ENCODE peak calls at places on chromosomes 16 and 17, in ten cellular contexts. Z is K562, R is sigmoid colon, C is A549, M is upper lobe of left lung, J is stomach, T is ovary, N is suprapubic skin, K is tibial nerve, P is SK-N-SH. U is an unnamed sample.

GRCh38 chr16:66603537-66604375 is 748 bp upstream of the CMTM3 start:
- DNase-seq in T (peak), R (peak), Z (peak), M (peak), P (peak), N (peak), J (peak), C (peak), K (peak), U (peak)

GRCh38 chr16:77788196-77789084 is at the start of gene VAT1L:
- DNase-seq in Z (peak), M (peak), J (no peak), C (peak), N (no peak), P (peak), K (no peak), T (no peak), R (no peak), U (no peak)

GRCh38 chr16:47921535-47921934 is 234.3 kb downstream of the ABCC12 start:
- DNase-seq in Z (no peak), J (no peak), T (no peak), K (no peak), C (no peak), R (no peak), M (no peak), P (no peak), N (no peak), U (no peak)

GRCh38 chr17:55265434-55266021 is 768 bp downstream of the HLF start:
- DNase-seq in M (peak), J (no peak), Z (no peak), T (peak), N (no peak), P (peak), R (peak), K (no peak), C (no peak), U (no peak)

GRCh38 chr17:2695961-2696760 is 15.4 kb downstream of the CLUH start:
- DNase-seq in N (peak), C (no peak), P (peak), M (peak), Z (no peak), K (no peak), R (peak), J (peak), T (peak), U (peak)

GRCh38 chr17:37478187-37478586 is 11.5 kb upstream of the DUSP14 start:
- DNase-seq in P (no peak), N (peak), M (no peak), K (peak), Z (no peak), C (no peak), R (no peak), T (no peak), J (no peak), U (no peak)

GRCh38 chr17:31581022-31581483 is 189.6 kb downstream of the RAB11FIP4 start:
- DNase-seq in R (peak), Z (no peak), M (peak), T (peak), N (no peak), J (peak), K (no peak), C (no peak), P (peak), U (peak)

GRCh38 chr17:36602030-36602737 is 801 bp downstream of the MRM1 start:
- DNase-seq in Z (peak), C (no peak), R (no peak), N (peak), T (no peak), M (no peak), P (no peak), J (no peak), K (no peak), U (peak)

GRCh38 chr17:39197380-39198185 is at the start of gene CACNB1:
- DNase-seq in Z (peak), M (peak), J (peak), N (peak), P (peak), T (peak), C (peak), K (peak), R (peak), U (peak)

GRCh38 chr16:70380205-70380918 is 33.7 kb downstream of the DDX19A start:
- DNase-seq in Z (no peak), N (peak), T (peak), P (peak), R (peak), J (peak), M (peak), K (peak), C (peak), U (peak)

GRCh38 chr17:2814049-2814448 is 17.8 kb downstream of the RAP1GAP2 start:
- DNase-seq in R (no peak), M (no peak), C (no peak), N (no peak), K (no peak), Z (no peak), J (no peak), T (no peak), P (no peak), U (no peak)

GRCh38 chr17:47286198-47286914 is 32.7 kb downstream of the ITGB3 start:
- DNase-seq in Z (peak), K (no peak), N (no peak), T (no peak), C (no peak), M (no peak), P (no peak), J (no peak), R (no peak), U (no peak)

GRCh38 chr17:47285003-47285402 is 31.4 kb downstream of the ITGB3 start:
- DNase-seq in R (no peak), K (no peak), Z (no peak), C (no peak), N (no peak), M (no peak), T (no peak), J (no peak), P (no peak), U (no peak)

GRCh38 chr17:47288531-47289116 is 35.0 kb downstream of the ITGB3 start:
- DNase-seq in M (no peak), C (no peak), Z (peak), J (no peak), K (no peak), R (no peak), T (no peak), P (no peak), N (no peak), U (no peak)

GRCh38 chr17:47287639-47288038 is 34.0 kb downstream of the ITGB3 start:
- DNase-seq in R (no peak), K (no peak), J (no peak), Z (peak), N (no peak), C (no peak), P (no peak), M (no peak), T (no peak), U (no peak)

GRCh38 chr17:47287068-47287467 is 33.4 kb downstream of the ITGB3 start:
- DNase-seq in C (no peak), R (no peak), P (no peak), J (no peak), Z (no peak), N (no peak), K (no peak), M (no peak), T (no peak), U (no peak)
- TF ChIP-seq CTCF in C (no peak), R (no peak), P (no peak), J (no peak), Z (no peak), N (no peak), K (no peak), M (no peak), T (no peak), U (no peak)

DNA sequence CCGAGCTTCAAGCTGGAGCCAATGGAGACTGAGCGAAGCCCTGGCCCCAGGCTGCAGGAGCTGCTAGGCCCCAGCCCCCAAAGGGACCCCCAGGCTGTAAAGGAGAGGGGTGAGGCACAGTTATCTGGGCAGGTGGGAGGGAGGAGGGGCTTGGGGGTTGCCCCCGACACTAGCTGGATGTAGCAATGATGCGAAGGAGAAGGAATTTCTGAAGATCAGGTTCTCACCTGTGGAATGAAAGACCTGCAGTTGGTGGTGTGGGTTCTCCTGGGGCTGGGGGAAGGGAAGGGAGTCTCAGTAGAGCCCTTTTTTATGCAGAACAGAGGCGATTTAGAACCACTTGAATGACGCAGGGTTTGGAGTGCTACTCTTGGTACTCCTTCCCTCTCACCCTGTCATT is 1.8 kb downstream of the ZNF263 start:
- DNase-seq in Z (no peak), R (no peak), J (no peak), K (no peak), T (no peak), P (no peak), M (no peak), C (no peak), N (no peak), U (no peak)
- H3K4me3 ChIP-seq in Z (peak), R (no peak), J (peak), K (no peak), T (no peak), P (peak), M (peak), C (peak), N (peak), U (no peak)

DNA sequence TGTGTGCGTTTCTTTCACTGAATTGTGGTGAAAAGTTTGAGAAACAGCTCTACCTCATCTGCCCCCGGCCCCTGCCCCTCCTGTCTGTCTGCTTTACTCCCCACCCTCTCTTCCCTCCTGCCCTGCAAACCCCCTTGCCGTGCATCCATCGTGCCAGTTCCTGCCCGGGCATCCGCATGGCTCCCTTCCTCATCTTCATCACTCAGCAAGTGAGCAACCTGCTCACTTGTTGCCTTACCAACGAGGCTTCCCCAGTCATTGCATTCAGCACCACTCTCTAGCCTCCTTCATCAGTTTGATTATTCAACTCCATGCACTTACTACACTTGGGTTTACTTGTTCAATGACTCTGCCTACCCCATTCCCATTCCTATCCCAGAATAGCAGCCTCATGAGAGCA is 34.8 kb upstream of the SDK2 start:
- DNase-seq in J (no peak), P (no peak), Z (no peak), T (no peak), R (no peak), C (no peak), K (no peak), N (no peak), M (no peak), U (no peak)
- TF ChIP-seq EP300 in J (no peak), P (no peak), Z (no peak), T (no peak), R (no peak), C (no peak), K (no peak), N (no peak), M (no peak), U (no peak)

GRCh38 chr17:53168413-53168812 is 654.3 kb upstream of the KIF2B start:
- DNase-seq in T (no peak), M (no peak), C (no peak), P (no peak), N (no peak), R (no peak), J (no peak), K (no peak), Z (no peak), U (no peak)
- TF ChIP-seq CTCF in T (no peak), M (no peak), C (no peak), P (no peak), N (no peak), R (no peak), J (no peak), K (no peak), Z (no peak), U (no peak)

DNA sequence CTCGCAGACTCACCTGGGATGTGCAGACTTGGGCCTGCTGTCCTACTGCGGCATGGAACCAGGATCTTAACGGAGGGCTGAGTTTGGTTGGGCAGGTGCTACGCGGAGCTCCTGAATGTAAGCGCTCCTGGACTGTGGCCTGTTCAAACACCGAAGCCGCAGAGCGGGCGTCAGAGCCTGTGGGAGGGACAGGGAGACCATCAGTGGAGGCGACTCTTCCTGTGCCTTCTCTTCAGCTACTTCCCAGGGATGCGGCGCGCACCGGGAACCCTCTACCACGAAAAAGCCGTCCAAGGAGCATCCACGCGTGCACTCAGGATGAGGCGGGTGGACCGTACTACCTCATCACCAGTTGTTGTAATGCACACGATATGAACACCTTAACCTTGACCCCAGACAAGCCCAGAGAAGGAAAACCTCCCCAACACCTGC is 2.0 kb downstream of the USP36 start:
- DNase-seq in K (no peak), R (no peak), T (no peak), M (no peak), Z (no peak), P (no peak), J (peak), C (no peak), N (no peak), U (peak)
- H3K4me3 ChIP-seq in K (no peak), R (no peak), T (no peak), M (no peak), Z (no peak), P (no peak), J (peak), C (peak), N (peak), U (no peak)

DNA sequence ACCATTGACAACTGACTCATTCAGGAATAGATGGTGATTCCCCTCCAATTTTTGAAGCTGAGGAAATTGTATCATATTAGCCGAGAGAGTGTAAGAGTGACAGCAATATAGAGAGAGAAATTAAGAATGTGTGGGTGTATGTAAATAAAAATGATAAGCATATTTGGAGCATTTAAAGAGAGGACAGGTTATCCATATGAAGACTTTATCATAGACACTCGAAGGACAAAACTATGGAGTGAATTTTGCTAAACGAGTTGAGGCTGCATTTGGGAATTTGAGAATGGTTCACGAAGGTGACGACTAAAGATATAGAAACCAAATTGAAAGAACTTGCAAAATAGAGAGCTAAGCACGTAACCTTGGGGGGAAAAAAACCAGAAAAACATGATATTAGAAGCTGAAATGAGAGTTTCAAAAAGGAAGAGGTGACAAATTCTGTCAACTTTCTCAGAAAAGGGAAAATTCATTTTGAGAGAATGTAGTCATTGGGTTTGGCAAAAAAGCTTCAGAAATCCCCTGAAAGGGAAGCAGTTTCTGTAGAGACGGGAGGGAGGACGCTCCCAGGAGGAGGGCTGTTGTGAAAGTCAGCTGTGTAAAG is 129.7 kb downstream of the KCNJ2 start:
- DNase-seq in T (no peak), C (no peak), J (no peak), N (no peak), Z (no peak), M (no peak), K (no peak), P (no peak), R (no peak), U (no peak)
- TF ChIP-seq EP300 in T (no peak), C (no peak), J (no peak), N (no peak), Z (no peak), M (no peak), K (no peak), P (no peak), R (no peak), U (no peak)

GRCh38 chr16:89530401-89531381 is 22.5 kb downstream of the SPG7 start:
- DNase-seq in K (no peak), Z (no peak), R (no peak), C (no peak), J (no peak), M (no peak), P (no peak), T (no peak), N (no peak), U (no peak)

GRCh38 chr16:89522287-89522686 is 14.1 kb downstream of the SPG7 start:
- DNase-seq in C (no peak), N (no peak), T (no peak), K (no peak), M (peak), Z (no peak), J (no peak), R (no peak), P (no peak), U (no peak)

GRCh38 chr16:89529097-89529496 is 20.9 kb downstream of the SPG7 start:
- DNase-seq in Z (no peak), C (no peak), R (no peak), K (no peak), N (no peak), T (no peak), J (no peak), P (no peak), M (no peak), U (no peak)

GRCh38 chr16:89523680-89524344 is 15.6 kb downstream of the SPG7 start:
- DNase-seq in N (no peak), K (no peak), J (no peak), P (no peak), Z (no peak), C (no peak), R (no peak), M (peak), T (no peak), U (no peak)

DNA sequence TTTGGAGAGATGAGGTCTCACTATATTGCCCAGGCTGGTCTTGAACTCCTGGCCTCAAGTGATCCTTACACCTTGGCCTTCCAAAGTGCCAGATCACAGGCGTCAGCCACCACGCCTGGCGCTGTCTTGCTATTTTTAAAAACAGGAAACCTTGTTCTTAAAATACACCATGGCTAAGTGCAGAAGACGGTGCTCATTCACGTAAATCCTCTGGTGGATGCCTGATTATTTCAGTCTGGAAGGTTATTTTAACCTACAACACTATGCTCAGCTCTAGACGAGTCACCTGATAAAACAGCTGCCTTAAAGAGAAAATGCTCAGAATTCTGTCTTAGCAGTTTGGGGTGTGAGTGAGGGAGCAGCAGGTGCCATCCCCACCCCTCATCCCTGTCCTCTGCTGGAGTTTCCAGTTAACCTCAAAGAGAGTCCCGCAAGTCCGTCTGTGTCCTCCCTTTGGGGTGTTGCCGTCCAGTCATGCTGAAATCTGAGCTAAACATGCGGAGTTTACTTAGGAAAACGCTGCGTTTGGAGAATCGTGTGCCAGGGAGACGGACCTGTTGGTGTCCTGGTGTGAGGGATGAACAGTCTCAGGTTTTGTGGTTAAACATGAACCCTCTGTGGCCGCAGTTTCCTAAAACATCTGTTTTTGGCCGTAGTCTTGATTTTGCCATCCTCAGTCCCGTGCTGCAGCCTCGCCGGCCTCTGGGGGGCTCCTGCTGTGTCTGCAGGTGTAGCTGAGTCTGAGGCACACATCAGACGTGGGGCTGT is 17.1 kb downstream of the SPG7 start:
- DNase-seq in C (no peak), N (no peak), M (no peak), R (no peak), K (no peak), P (no peak), J (no peak), Z (no peak), T (no peak), U (peak)
- TF ChIP-seq CTCF in C (no peak), N (no peak), M (no peak), R (no peak), K (no peak), P (no peak), J (no peak), Z (no peak), T (no peak), U (no peak)

GRCh38 chr17:68592667-68593330 is 8.4 kb downstream of the FAM20A start:
- DNase-seq in N (no peak), M (no peak), R (no peak), T (no peak), K (peak), J (no peak), P (no peak), Z (no peak), C (no peak), U (no peak)
- H3K4me3 ChIP-seq in N (no peak), M (no peak), R (no peak), T (no peak), K (no peak), J (no peak), P (no peak), Z (no peak), C (no peak), U (no peak)

GRCh38 chr16:58497468-58497867 is 2.5 kb upstream of the NDRG4 start:
- DNase-seq in N (no peak), R (no peak), J (no peak), M (no peak), C (no peak), Z (no peak), P (no peak), T (no peak), K (no peak), U (no peak)

GRCh38 chr16:58499615-58500328 is at the start of gene NDRG4:
- DNase-seq in J (peak), C (peak), M (peak), K (no peak), T (no peak), Z (peak), N (peak), R (peak), P (peak), U (peak)

GRCh38 chr16:58497935-58498334 is 2.0 kb upstream of the NDRG4 start:
- DNase-seq in N (peak), M (no peak), J (no peak), P (no peak), Z (no peak), K (no peak), T (no peak), R (no peak), C (no peak), U (no peak)

GRCh38 chr16:58499092-58499511 is 841 bp upstream of the NDRG4 start:
- DNase-seq in N (peak), M (peak), J (no peak), T (no peak), C (no peak), P (no peak), K (no peak), R (peak), Z (no peak), U (no peak)

DNA sequence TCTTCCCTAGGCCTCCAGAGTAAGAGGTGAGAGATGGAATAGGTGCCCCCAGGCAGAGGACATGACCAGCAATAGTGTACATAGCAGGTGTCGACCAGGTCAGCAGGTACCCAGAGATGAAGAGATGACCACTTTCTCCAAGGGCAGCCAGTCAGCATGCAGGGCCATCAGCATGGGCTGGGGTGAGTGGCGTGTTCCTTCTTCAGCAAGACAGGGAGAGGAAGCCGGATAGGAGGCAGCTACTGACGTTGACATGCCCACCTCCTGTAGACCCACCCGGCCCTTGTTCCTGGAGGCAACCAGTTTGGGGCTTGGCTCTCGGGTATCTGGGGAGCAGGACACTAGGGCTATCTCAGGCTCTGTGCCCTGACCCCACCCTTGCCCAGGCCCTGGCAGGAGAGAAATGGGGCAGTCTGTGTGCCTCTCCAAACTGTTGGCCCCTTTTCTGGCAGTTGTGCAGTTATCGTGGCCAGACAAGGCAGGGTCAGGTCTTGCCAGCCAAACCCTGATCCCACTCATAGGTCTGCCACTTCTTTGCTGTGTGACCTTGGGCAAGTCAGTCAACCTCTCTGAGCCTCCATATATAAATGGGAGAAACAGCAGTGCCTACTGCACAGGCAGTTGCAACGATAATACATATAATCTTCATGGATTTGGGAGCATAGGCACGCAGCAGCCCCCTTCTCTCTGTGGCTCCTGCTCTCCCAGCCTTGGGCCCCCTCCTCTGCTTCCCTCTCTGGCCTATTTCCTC is 1.4 kb upstream of the NDRG4 start:
- DNase-seq in M (no peak), T (no peak), C (no peak), K (no peak), N (peak), P (no peak), J (no peak), R (no peak), Z (no peak), U (no peak)
- TF ChIP-seq EP300 in M (no peak), T (no peak), C (no peak), K (no peak), N (no peak), P (no peak), J (no peak), R (no peak), Z (no peak), U (no peak)